ENCODE peak calls at places on chromosomes 13 and 19, in four cellular contexts. D is GM12878, P is HCT116, I is H1. Q is an unnamed sample.

GRCh38 chr13:32001392-32001768 is 30.2 kb upstream of the FRY start:
- DNase-seq in I (no peak), D (no peak), P (peak), Q (peak)

GRCh38 chr13:83499286-83499685 is 383.0 kb downstream of the SLITRK1 start:
- DNase-seq in P (no peak), D (no peak), I (no peak), Q (no peak)

GRCh38 chr13:34070544-34071303 is 252.8 kb downstream of the RFC3 start:
- DNase-seq in D (no peak), P (no peak), I (no peak), Q (no peak)

GRCh38 chr13:107568181-107568580 is 647.2 kb downstream of the LIG4 start:
- DNase-seq in I (no peak), D (no peak), P (no peak), Q (no peak)

GRCh38 chr19:47598407-47599349 is 10.3 kb upstream of the BICRA start:
- DNase-seq in P (peak), D (no peak), I (peak), Q (peak)

GRCh38 chr13:33204130-33204927 is 81.2 kb downstream of the STARD13 start:
- DNase-seq in D (peak), I (no peak), P (no peak), Q (no peak)

GRCh38 chr19:46404039-46404883 is 9.1 kb downstream of the CCDC8 start:
- DNase-seq in D (no peak), P (no peak), I (no peak), Q (no peak)

GRCh38 chr13:33691980-33692379 is 126.0 kb upstream of the RFC3 start:
- DNase-seq in D (no peak), I (no peak), P (no peak), Q (no peak)

DNA sequence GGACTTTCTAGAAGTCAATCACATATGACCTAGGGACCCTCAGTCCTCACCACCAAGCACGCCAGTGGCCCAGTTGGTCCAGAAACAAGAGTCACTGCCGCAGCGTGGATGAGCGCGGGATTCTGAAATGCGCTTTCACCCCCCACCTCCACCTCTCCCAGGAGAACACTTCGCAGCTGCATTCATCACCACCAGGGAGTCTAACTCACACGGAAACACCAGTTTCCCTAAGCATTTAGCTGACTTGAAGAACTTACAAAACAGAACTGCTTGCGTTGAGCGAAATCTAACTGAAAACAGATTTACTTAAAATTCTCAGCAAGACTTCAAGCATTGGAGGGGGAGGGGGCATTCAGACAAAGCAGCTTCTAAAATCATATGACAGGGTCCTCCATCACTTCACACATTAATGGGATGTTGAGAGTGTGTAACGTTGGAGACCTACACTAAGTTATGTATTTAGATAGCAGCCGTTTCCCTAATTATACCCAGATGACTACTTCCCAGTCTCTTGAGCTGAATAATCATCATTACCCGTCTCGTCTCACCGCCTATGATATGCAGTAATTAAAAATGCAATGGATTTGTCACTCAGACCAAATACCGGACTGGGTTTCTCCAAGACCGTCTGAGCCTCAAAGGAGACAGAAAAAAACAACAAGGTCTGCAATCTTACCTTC is 258.3 kb upstream of the IRS2 start:
- DNase-seq in P (no peak), I (no peak), D (no peak), Q (no peak)
- TF ChIP-seq JUND in P (no peak), I (no peak), D (no peak), Q (no peak)

GRCh38 chr13:101970339-101970738 is 431.5 kb downstream of the FGF14 start:
- DNase-seq in P (no peak), D (no peak), I (no peak), Q (no peak)
- TF ChIP-seq JUND in P (no peak), D (no peak), I (no peak), Q (no peak)

GRCh38 chr13:58318495-58319167 is 687.1 kb downstream of the PCDH17 start:
- DNase-seq in I (no peak), P (no peak), D (no peak), Q (no peak)
- TF ChIP-seq JUND in I (no peak), P (no peak), D (no peak), Q (no peak)

GRCh38 chr13:98214707-98215106 is 37.6 kb upstream of the RNF113B start:
- DNase-seq in P (peak), I (no peak), D (no peak), Q (peak)
- TF ChIP-seq JUND in P (no peak), I (no peak), D (no peak), Q (no peak)

DNA sequence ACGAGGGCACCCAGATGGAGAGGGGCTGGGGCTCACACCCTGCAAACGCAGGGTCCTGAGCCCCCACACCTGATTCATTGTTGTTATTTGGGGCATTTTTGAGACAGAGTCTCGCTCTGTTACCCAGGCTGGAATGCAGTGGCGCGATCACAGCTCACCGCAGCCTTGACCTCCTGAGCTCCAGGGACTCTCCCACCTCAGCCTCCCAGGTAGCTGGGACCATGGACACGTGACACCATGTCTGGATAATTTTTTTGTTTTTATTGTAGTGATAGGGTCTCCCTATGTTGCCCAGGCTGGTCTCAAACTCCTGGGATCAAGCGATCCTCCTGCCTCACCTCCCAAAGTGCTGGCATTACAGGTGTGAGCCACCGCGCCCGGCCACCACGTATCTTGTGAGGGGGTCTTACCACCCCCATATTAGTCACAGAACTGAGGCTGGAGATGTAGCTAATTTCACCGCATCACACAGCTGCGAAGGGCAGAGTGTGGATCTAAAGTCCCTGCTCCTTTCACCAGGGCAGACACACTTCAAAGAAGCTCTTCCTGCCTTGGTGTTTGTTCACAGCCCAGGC is 211.8 kb upstream of the SOX1 start:
- DNase-seq in I (no peak), P (no peak), D (no peak), Q (no peak)
- TF ChIP-seq JUND in I (no peak), P (no peak), D (no peak), Q (no peak)

GRCh38 chr13:23743717-23744116 is 145.5 kb downstream of the MIPEP start:
- DNase-seq in I (no peak), D (no peak), P (no peak), Q (no peak)
- TF ChIP-seq JUND in I (no peak), D (no peak), P (no peak), Q (no peak)

GRCh38 chr13:24502567-24503375 is 9.8 kb downstream of the PARP4 start:
- DNase-seq in P (peak), I (no peak), D (no peak), Q (peak)
- TF ChIP-seq JUND in P (no peak), I (no peak), D (no peak), Q (no peak)

Q was measured in T47D.